ENCODE peak calls at places on chromosomes 5 and 9, in ten cellular contexts. L, O, B, E, U, J, Z, K, V and D are unnamed samples.

GRCh38 chr5:103829585-103829984 is 267.0 kb upstream of the NUDT12 start:
- DNase-seq in L (no peak), O (no peak), B (no peak), E (no peak), U (no peak), J (no peak), Z (peak; percentile 11), K (peak; percentile 26), V (no peak), D (no peak)

GRCh38 chr9:1879501-1879900 is 135.6 kb upstream of the SMARCA2 start:
- DNase-seq in L (no peak), O (no peak), B (no peak), E (no peak), U (no peak), J (no peak), Z (peak; percentile 59), K (no peak), V (no peak), D (no peak)

GRCh38 chr9:84919498-84919897 is 250.0 kb downstream of the NTRK2 start:
- DNase-seq in L (no peak), O (no peak), B (no peak), E (no peak), U (no peak), J (no peak), Z (no peak), K (no peak), V (no peak), D (no peak)

GRCh38 chr9:121353246-121353975 is 16.6 kb downstream of the STOM start:
- DNase-seq in L (no peak), O (peak; percentile 52), B (no peak), E (no peak), U (no peak), J (no peak), Z (peak; percentile 69), K (no peak), V (no peak), D (no peak)

GRCh38 chr5:17216974-17217325 is 481 bp upstream of the BASP1 start:
- DNase-seq in L (peak; percentile 22), O (no peak), B (peak; percentile 88), E (peak; percentile 63), U (no peak), J (peak; percentile 33), Z (peak; percentile 10), K (peak; percentile 11), V (no peak), D (peak; percentile 68)

GRCh38 chr5:129460121-129460950 is at the start of gene ADAMTS19:
- DNase-seq in L (peak; percentile 29), O (no peak), B (peak; percentile 37), E (peak; percentile 83), U (no peak), J (peak; percentile 41), Z (peak; percentile 69), K (peak; percentile 69), V (peak; percentile 56), D (peak; percentile 10)

GRCh38 chr5:140108093-140109049 is 5.5 kb upstream of the PURA start:
- DNase-seq in L (no peak), O (peak; percentile 31), B (peak; percentile 30), E (peak; percentile 23), U (no peak), J (no peak), Z (peak; percentile 50), K (peak; percentile 28), V (peak; percentile 70), D (no peak)

GRCh38 chr5:168608821-168609220 is 29.7 kb upstream of the PANK3 start:
- DNase-seq in L (no peak), O (no peak), B (no peak), E (no peak), U (no peak), J (no peak), Z (no peak), K (no peak), V (no peak), D (no peak)

GRCh38 chr5:142316051-142316450 is 8.8 kb downstream of the SPRY4 start:
- DNase-seq in L (no peak), O (peak; percentile 18), B (peak; percentile 98), E (peak; percentile 78), U (no peak), J (no peak), Z (no peak), K (peak; percentile 26), V (no peak), D (peak; percentile 66)

GRCh38 chr5:128669803-128670202 is 131.8 kb upstream of the FBN2 start:
- DNase-seq in L (no peak), O (no peak), B (no peak), E (peak; percentile 63), U (no peak), J (no peak), Z (no peak), K (no peak), V (no peak), D (no peak)

GRCh38 chr5:2887401-2888348 is 136.2 kb upstream of the IRX2 start:
- DNase-seq in L (no peak), O (no peak), B (no peak), E (no peak), U (no peak), J (no peak), Z (no peak), K (no peak), V (no peak), D (no peak)

GRCh38 chr9:133579231-133579560 is 30.0 kb downstream of the FAM163B start:
- DNase-seq in L (no peak), O (no peak), B (no peak), E (no peak), U (no peak), J (no peak), Z (no peak), K (no peak), V (no peak), D (no peak)

GRCh38 chr5:150355791-150356190 is 1.7 kb upstream of the TCOF1 start:
- DNase-seq in L (no peak), O (no peak), B (no peak), E (no peak), U (no peak), J (no peak), Z (no peak), K (no peak), V (no peak), D (no peak)

GRCh38 chr5:77590347-77590746 is 48.2 kb downstream of the OTP start:
- DNase-seq in L (no peak), O (no peak), B (peak; percentile 4), E (no peak), U (no peak), J (no peak), Z (no peak), K (no peak), V (no peak), D (no peak)

GRCh38 chr9:117153021-117153420 is 261.8 kb downstream of the ASTN2 start:
- DNase-seq in L (no peak), O (no peak), B (no peak), E (no peak), U (no peak), J (no peak), Z (no peak), K (no peak), V (no peak), D (no peak)

GRCh38 chr5:164362021-164362420 is 856.6 kb downstream of the MAT2B start:
- DNase-seq in L (no peak), O (no peak), B (no peak), E (no peak), U (no peak), J (no peak), Z (no peak), K (no peak), V (no peak), D (no peak)

GRCh38 chr9:130459941-130460340 is 15.2 kb downstream of the ASS1 start:
- DNase-seq in L (no peak), O (no peak), B (no peak), E (no peak), U (no peak), J (no peak), Z (no peak), K (no peak), V (no peak), D (no peak)

GRCh38 chr5:169439362-169439761 is 138.4 kb upstream of the SLIT3 start:
- DNase-seq in L (no peak), O (no peak), B (no peak), E (no peak), U (no peak), J (no peak), Z (no peak), K (no peak), V (no peak), D (no peak)

GRCh38 chr9:98706651-98707103 is 2.1 kb downstream of the GABBR2 start:
- DNase-seq in L (no peak), O (no peak), B (no peak), E (peak; percentile 43), U (no peak), J (no peak), Z (peak; percentile 9), K (no peak), V (no peak), D (peak; percentile 19)